ENCODE peak calls at places on chromosomes 11 and 22, in five cellular contexts. V is SW480, Q is germinal center, D is B cell, U is non-pigmented ciliary epithelial cell. J is an unnamed sample.

GRCh38 chr11:12439615-12440014 is 62.2 kb downstream of the PARVA start:
- DNase-seq in V (peak; percentile 5), Q (no peak), D (no peak), U (no peak), J (no peak)

GRCh38 chr11:33708970-33709369 is 8.3 kb upstream of the C11orf91 start:
- DNase-seq in V (no peak), Q (no peak), D (no peak), U (no peak), J (no peak)

GRCh38 chr11:23320131-23320530 is 459.9 kb upstream of the CCDC179 start:
- DNase-seq in V (no peak), Q (no peak), D (no peak), U (no peak), J (no peak)

GRCh38 chr11:67524480-67524808 is 1.2 kb upstream of the CABP2 start:
- DNase-seq in V (no peak), Q (no peak), D (no peak), U (no peak), J (no peak)

GRCh38 chr11:94020777-94021615 is at the start of gene HEPHL1:
- DNase-seq in V (peak; percentile 57), Q (no peak), D (no peak), U (no peak), J (no peak)

GRCh38 chr11:62544521-62545436 is 1.8 kb downstream of the AHNAK start:
- DNase-seq in V (peak; percentile 59), Q (no peak), D (peak; percentile 59), U (no peak), J (peak; percentile 62)

GRCh38 chr22:27885977-27886842 is 32.8 kb downstream of the PITPNB start:
- DNase-seq in V (peak; percentile 21), Q (peak; percentile 62), D (peak; percentile 55), U (peak; percentile 79), J (peak; percentile 43)

GRCh38 chr11:102148059-102148458 is 37.8 kb downstream of the YAP1 start:
- DNase-seq in V (no peak), Q (no peak), D (no peak), U (no peak), J (no peak)

GRCh38 chr11:103920933-103921332 is 115.5 kb upstream of the DDI1 start:
- DNase-seq in V (no peak), Q (no peak), D (no peak), U (no peak), J (no peak)

GRCh38 chr11:66800720-66801428 is 42.4 kb upstream of the RCE1 start:
- DNase-seq in V (no peak), Q (peak; percentile 34), D (peak; percentile 43), U (no peak), J (no peak)

GRCh38 chr11:124892131-124892530 is 5.5 kb downstream of the ROBO4 start:
- DNase-seq in V (no peak), Q (no peak), D (no peak), U (no peak), J (no peak)

GRCh38 chr11:65404638-65405339 is 17.8 kb upstream of the NEAT1 start:
- DNase-seq in V (no peak), Q (no peak), D (no peak), U (no peak), J (no peak)

GRCh38 chr11:83545911-83546310 is 259.7 kb upstream of the CCDC90B start:
- DNase-seq in V (no peak), Q (no peak), D (no peak), U (no peak), J (no peak)

GRCh38 chr11:73401217-73401923 is 25.2 kb downstream of the RELT start:
- DNase-seq in V (no peak), Q (no peak), D (no peak), U (no peak), J (no peak)

J was measured in Calu3.